ENCODE peak calls at places on chromosomes 16 and 17, in seven cellular contexts. D, Y, T, C, S, K and O are unnamed samples. For H3K36me3 and H3K4me1, the result is how much of the 10 kb centered on the place peaks cover.

GRCh38 chr16:11841026-11841425 is 10.3 kb downstream of the RSL1D1 start:
- DNase-seq in D (no peak), Y (no peak), T (no peak), C (no peak), S (no peak), K (no peak), O (no peak)

GRCh38 chr17:63431939-63432804 is 13.9 kb downstream of the CYB561 start:
- DNase-seq in D (peak), Y (no peak), T (no peak), C (peak), S (no peak), K (peak), O (no peak)

GRCh38 chr17:76467809-76468633 is 618 bp downstream of the AANAT start:
- DNase-seq in D (no peak), Y (no peak), T (no peak), C (no peak), S (no peak), K (no peak), O (no peak)

GRCh38 chr17:60747069-60747808 is 69.6 kb downstream of the BCAS3 start:
- DNase-seq in D (no peak), Y (no peak), T (no peak), C (no peak), S (no peak), K (no peak), O (no peak)

GRCh38 chr17:78342438-78343098 is 17.3 kb downstream of the SOCS3 start:
- DNase-seq in D (no peak), Y (no peak), T (peak), C (peak), S (no peak), K (peak), O (no peak)

GRCh38 chr17:77501101-77501566 is 360.4 kb downstream of the SEC14L1 start:
- DNase-seq in D (no peak), Y (no peak), T (peak), C (peak), S (peak), K (peak), O (no peak)

GRCh38 chr17:9022553-9023388 is 1.5 kb downstream of the NTN1 start:
- DNase-seq in D (no peak), Y (no peak), T (peak), C (peak), S (no peak), K (no peak), O (peak)

GRCh38 chr16:17930280-17930679 is 406.3 kb downstream of the NPIPA8 start:
- DNase-seq in D (no peak), Y (no peak), T (no peak), C (no peak), S (no peak), K (no peak), O (no peak)

GRCh38 chr16:73739049-73739769 is 557.4 kb upstream of the PSMD7 start:
- DNase-seq in D (no peak), Y (no peak), T (no peak), C (no peak), S (no peak), K (no peak), O (no peak)

GRCh38 chr17:30942311-30943079 is 20.8 kb downstream of the ADAP2 start:
- DNase-seq in D (no peak), Y (no peak), T (no peak), C (no peak), S (no peak), K (no peak), O (no peak)

GRCh38 chr16:14337303-14338191 is 266.4 kb downstream of the MRTFB start:
- DNase-seq in D (no peak), Y (no peak), T (no peak), C (peak), S (no peak), K (no peak), O (no peak)

GRCh38 chr17:78144146-78144719 is 2.0 kb upstream of the C17orf99 start:
- DNase-seq in D (peak), Y (no peak), T (peak), C (peak), S (no peak), K (peak), O (peak)

GRCh38 chr17:15404116-15404730 is 62.8 kb upstream of the TEKT3 start:
- DNase-seq in D (no peak), Y (no peak), T (no peak), C (peak), S (no peak), K (no peak), O (no peak)

GRCh38 chr16:10589106-10589505 is 8.7 kb upstream of the EMP2 start:
- DNase-seq in D (no peak), Y (no peak), T (no peak), C (no peak), S (no peak), K (no peak), O (no peak)

GRCh38 chr17:56173958-56174357 is 20.7 kb downstream of the ANKFN1 start:
- DNase-seq in D (no peak), Y (no peak), T (no peak), C (no peak), S (no peak), K (no peak), O (no peak)

GRCh38 chr17:81578038-81578441 is 25.9 kb upstream of the FAAP100 start:
- DNase-seq in D (no peak), Y (no peak), T (no peak), C (peak), S (no peak), K (no peak), O (no peak)
- H3K36me3 ChIP-seq in D (under half), Y (under half), T (under half), C (under half), S (under half), K (half or more), O (under half)

DNA sequence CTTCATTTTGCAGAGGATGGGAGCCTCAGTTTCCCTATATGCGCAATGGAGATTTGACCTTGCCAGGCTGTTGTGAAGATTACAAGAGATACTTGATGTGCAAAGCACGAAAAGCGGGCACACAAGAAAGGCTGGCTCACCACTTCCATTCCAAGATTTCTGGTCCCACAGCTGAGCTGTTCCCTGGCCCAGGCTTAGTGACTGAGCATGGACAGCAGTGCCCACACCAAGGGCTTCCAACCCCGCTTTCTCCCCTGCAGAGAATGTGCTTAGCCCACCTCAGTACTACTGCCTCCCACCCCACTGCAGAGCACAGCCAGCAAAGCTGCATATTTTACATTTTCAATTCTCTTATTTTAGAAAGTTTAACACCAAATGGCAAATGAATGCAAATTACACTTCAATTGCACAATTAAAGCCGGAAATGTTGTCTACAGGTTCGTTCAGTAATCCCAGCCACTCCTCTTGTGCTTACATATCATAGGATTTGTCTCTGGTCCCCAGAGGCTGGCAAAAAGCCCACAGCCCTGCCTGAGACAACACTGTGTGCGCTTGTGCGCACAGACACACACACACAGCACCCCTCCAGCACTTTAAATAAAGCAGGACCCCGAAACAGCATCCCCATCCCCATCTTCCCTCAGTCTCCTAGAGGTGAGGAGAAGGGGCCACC is 51.8 kb downstream of the VAC14 start:
- DNase-seq in D (no peak), Y (no peak), T (no peak), C (no peak), S (no peak), K (no peak), O (no peak)
- H3K4me1 ChIP-seq in D (under half), Y (under half), T (half or more), C (under half), S (under half), K (half or more), O (under half)

GRCh38 chr16:4158143-4159093 is 42.2 kb upstream of the ADCY9 start:
- DNase-seq in D (no peak), Y (no peak), T (no peak), C (no peak), S (no peak), K (no peak), O (no peak)
- H3K36me3 ChIP-seq in D (under half), Y (under half), T (under half), C (under half), S (under half), K (under half), O (under half)

DNA sequence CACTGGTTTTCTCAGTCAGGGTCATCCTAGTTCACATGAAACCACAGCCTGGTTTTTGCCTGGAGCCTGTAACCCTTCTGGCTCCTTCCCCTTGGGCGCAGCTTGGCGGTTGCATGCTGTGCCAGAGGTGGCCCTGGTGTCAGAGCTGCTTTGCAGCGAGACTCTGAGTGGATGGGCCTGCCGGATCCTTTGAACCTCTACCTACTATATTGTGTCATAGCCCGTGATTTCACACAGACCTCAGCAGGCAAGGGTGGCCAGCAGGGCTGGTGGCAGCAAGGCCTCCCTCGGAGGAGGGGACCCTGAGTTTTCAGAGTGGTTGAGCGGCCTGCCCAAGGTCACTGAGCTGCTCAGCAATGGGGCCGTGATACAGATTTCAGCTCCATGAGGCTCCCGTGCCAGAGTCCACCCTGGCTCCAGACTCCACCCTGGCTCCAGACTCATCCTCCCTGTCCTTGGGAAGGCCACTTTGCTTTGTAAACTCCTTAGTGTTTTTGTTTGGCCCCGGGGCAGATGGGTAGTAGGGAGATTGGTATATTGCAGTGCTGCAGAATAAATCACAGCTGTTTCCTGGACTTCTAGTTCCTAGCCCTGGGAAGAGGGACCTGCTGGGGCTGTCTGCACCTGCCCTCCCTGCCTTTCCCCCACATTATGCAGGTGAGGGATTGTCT is 9.7 kb downstream of the MPRIP start:
- DNase-seq in D (peak), Y (no peak), T (no peak), C (no peak), S (peak), K (peak), O (peak)
- H3K4me1 ChIP-seq in D (under half), Y (under half), T (half or more), C (under half), S (under half), K (half or more), O (under half)

GRCh38 chr16:87702325-87702811 is 63.4 kb downstream of the KLHDC4 start:
- DNase-seq in D (no peak), Y (no peak), T (no peak), C (peak), S (peak), K (no peak), O (no peak)
- H3K36me3 ChIP-seq in D (under half), Y (under half), T (half or more), C (under half), S (under half), K (under half), O (under half)

DNA sequence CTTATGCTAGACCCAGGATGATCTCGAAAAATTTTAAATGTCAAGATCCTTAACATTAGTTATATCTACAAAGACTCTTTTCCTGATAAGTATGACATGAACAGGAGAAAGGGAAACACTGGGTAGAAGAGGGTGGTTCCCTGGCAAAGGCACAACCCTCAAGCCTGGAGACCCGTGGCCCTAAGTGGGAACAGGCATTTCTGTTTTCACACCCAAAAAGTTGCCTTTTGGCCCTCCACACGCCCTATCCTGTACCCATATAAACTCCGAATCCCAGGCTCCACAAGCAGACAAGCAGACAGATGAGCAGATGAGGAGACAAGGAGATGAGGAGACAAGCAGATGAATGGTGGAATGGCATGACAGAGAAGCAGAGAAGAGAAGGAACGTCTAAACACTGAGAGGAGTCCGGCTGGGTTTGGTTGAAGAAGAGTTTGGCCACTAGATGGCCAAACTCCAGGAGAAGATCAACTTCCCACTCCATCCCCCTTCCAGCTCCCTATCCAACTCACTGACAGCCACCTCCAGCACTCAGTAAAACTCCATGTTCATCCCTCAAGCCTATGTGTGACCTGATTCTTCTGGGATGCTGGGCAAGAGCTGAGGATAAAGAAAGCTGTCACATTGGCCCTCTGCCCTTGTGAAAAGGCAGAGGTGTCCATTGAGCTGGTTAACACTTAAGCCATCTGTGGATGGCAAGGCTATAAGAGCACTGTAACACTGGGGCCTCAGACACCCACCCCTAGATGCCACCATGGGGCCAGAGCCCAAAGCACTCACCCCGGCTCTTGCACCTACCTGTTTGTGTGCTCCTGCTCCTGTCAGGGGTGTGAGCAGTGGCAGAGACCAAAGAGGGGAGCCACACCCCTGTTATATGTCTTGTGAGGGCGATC is 139.6 kb upstream of the FAM20A start:
- DNase-seq in D (no peak), Y (no peak), T (no peak), C (no peak), S (no peak), K (no peak), O (no peak)
- H3K4me1 ChIP-seq in D (under half), Y (under half), T (under half), C (under half), S (under half), K (under half), O (under half)